ENCODE peak calls at places on chromosomes 13 and 19, in eight cellular contexts. R is posterior vena cava; C is C1 segment of cervical spinal cord; D is stimulated activated naive CD8-positive, alpha-beta T cell treated with anti-CD3 and anti-CD28 coated beads, Interleukin-15, Interleukin-2, amounts not matched to agents 100 U/mL and 50 U/mL, for 24 hours; V is right lobe of liver; G is hypothalamus; W is T-helper 2 cell; L is GDM1. Y is an unnamed sample.

GRCh38 chr19:31054430-31054829 is 294.8 kb downstream of the TSHZ3 start:
- DNase-seq in C (no peak), G (no peak), W (peak), L (no peak), R (no peak), V (no peak), D (peak), Y (no peak)

GRCh38 chr19:10565028-10565566 is 713 bp downstream of the KRI1 start:
- DNase-seq in D (peak), L (no peak), G (no peak), W (peak), R (no peak), C (no peak), V (no peak), Y (peak)

GRCh38 chr13:110937511-110938303 is 22.8 kb upstream of the ANKRD10 start:
- DNase-seq in G (no peak), C (no peak), D (no peak), V (no peak), W (no peak), L (no peak), R (no peak), Y (no peak)

GRCh38 chr13:24684600-24684998 is 4.4 kb downstream of the ATP12A start:
- DNase-seq in R (no peak), G (no peak), L (peak), W (no peak), V (no peak), C (no peak), D (peak), Y (no peak)

GRCh38 chr19:1474011-1474764 is 4.8 kb downstream of the C19orf25 start:
- DNase-seq in V (no peak), C (peak), R (no peak), G (peak), D (no peak), L (no peak), W (no peak), Y (peak)

GRCh38 chr13:51246411-51247298 is 24.5 kb downstream of the FAM124A start:
- DNase-seq in C (peak), L (no peak), W (no peak), R (peak), V (no peak), D (no peak), G (peak), Y (peak)

GRCh38 chr13:96771501-96772367 is 222.5 kb downstream of the OXGR1 start:
- DNase-seq in C (no peak), D (no peak), V (no peak), G (no peak), W (no peak), R (no peak), L (no peak), Y (no peak)

GRCh38 chr19:41321600-41322270 is 11.8 kb downstream of the CCDC97 start:
- DNase-seq in C (no peak), L (no peak), R (no peak), G (no peak), V (no peak), D (no peak), W (no peak), Y (no peak)

GRCh38 chr13:76387561-76387960 is 498.6 kb downstream of the KCTD12 start:
- DNase-seq in R (no peak), D (no peak), L (no peak), W (no peak), G (no peak), V (no peak), C (no peak), Y (no peak)